ENCODE peak calls at places on chromosome 2, in nine cellular contexts. K, B, C, Q, G, R, D, S and E are unnamed samples.

GRCh38 chr2:100194951-100195350 is 52.6 kb upstream of the AFF3 start:
- DNase-seq in G (no peak), B (no peak), Q (no peak), D (no peak), R (no peak), K (no peak), S (peak), C (no peak), E (no peak)

GRCh38 chr2:24083567-24084385 is 858 bp downstream of the TP53I3 start:
- DNase-seq in S (peak), B (no peak), Q (peak), K (no peak), C (peak), D (no peak), G (peak), R (peak), E (no peak)

GRCh38 chr2:230758566-230759480 is 46.2 kb downstream of the CAB39 start:
- DNase-seq in K (no peak), G (no peak), S (no peak), D (no peak), Q (no peak), R (peak), C (no peak), B (no peak), E (no peak)

GRCh38 chr2:66553370-66553769 is 118.4 kb downstream of the MEIS1 start:
- DNase-seq in D (no peak), Q (no peak), K (no peak), C (no peak), R (no peak), S (no peak), B (peak), G (no peak), E (no peak)

GRCh38 chr2:121099329-121100318 is 185.4 kb downstream of the TFCP2L1 start:
- DNase-seq in S (peak), C (no peak), D (no peak), K (no peak), R (no peak), Q (no peak), G (peak), B (no peak), E (no peak)

GRCh38 chr2:135999899-136000298 is 14.5 kb upstream of the DARS1 start:
- DNase-seq in S (no peak), R (no peak), B (no peak), G (no peak), Q (no peak), D (no peak), C (no peak), K (no peak), E (no peak)

GRCh38 chr2:29462293-29462692 is 347.1 kb downstream of the CLIP4 start:
- DNase-seq in C (no peak), G (no peak), K (no peak), D (no peak), R (peak), S (no peak), B (no peak), Q (no peak), E (no peak)

GRCh38 chr2:97675714-97676113 is 6.2 kb downstream of the C2orf92 start:
- DNase-seq in K (peak), C (no peak), S (no peak), D (no peak), Q (no peak), R (no peak), B (no peak), G (no peak), E (no peak)

GRCh38 chr2:168639024-168639423 is 163.4 kb upstream of the NOSTRIN start:
- DNase-seq in B (no peak), C (no peak), S (no peak), Q (no peak), G (no peak), D (no peak), K (no peak), R (no peak), E (no peak)

GRCh38 chr2:8571792-8572499 is 109.9 kb upstream of the ID2 start:
- DNase-seq in S (no peak), C (no peak), B (peak), G (peak), K (no peak), R (no peak), D (no peak), Q (no peak), E (no peak)

GRCh38 chr2:18545384-18545783 is 15.1 kb downstream of the RDH14 start:
- DNase-seq in D (no peak), C (no peak), Q (no peak), S (no peak), K (no peak), R (peak), B (no peak), G (no peak), E (no peak)

GRCh38 chr2:145000376-145000775 is 480.5 kb upstream of the ZEB2 start:
- DNase-seq in Q (no peak), B (no peak), D (no peak), K (no peak), G (no peak), C (no peak), R (peak), S (no peak), E (no peak)

GRCh38 chr2:63301481-63301880 is 250.9 kb downstream of the OTX1 start:
- DNase-seq in R (peak), Q (no peak), C (no peak), G (no peak), B (no peak), D (no peak), K (no peak), S (no peak), E (no peak)
- TF ChIP-seq CTCF in R (no peak), Q (no peak), C (no peak), G (no peak), B (no peak), D (no peak), K (no peak), S (no peak), E (no peak)

GRCh38 chr2:99154643-99155536 is at the start of the genes LIPT1 and TSGA10:
- DNase-seq in D (peak), B (peak), C (peak), G (peak), S (peak), K (peak), Q (peak), R (peak), E (peak)
- TF ChIP-seq CTCF in D (peak), B (no peak), C (no peak), G (peak), S (peak), K (peak), Q (no peak), R (no peak), E (no peak)

GRCh38 chr2:47512581-47513083 is 109.7 kb downstream of the MSH2 start:
- DNase-seq in R (peak), D (no peak), K (no peak), Q (no peak), C (no peak), G (no peak), S (no peak), B (no peak), E (no peak)

GRCh38 chr2:47509981-47510380 is 107.0 kb downstream of the MSH2 start:
- DNase-seq in Q (no peak), K (no peak), C (no peak), B (no peak), G (no peak), S (no peak), D (no peak), R (no peak), E (no peak)

GRCh38 chr2:47509250-47509649 is 106.3 kb downstream of the MSH2 start:
- DNase-seq in K (no peak), G (no peak), B (no peak), C (no peak), Q (no peak), S (no peak), D (no peak), R (peak), E (no peak)

GRCh38 chr2:47508641-47509040 is 105.7 kb downstream of the MSH2 start:
- DNase-seq in C (no peak), Q (no peak), R (no peak), S (no peak), D (no peak), G (no peak), K (no peak), B (no peak), E (no peak)

GRCh38 chr2:47510745-47511144 is 107.8 kb downstream of the MSH2 start:
- DNase-seq in Q (no peak), C (no peak), G (no peak), B (no peak), K (no peak), D (no peak), R (no peak), S (no peak), E (no peak)
- TF ChIP-seq CTCF in Q (no peak), C (no peak), G (peak), B (no peak), K (no peak), D (no peak), R (no peak), S (no peak), E (no peak)

GRCh38 chr2:128466377-128467175 is 147.9 kb upstream of the HS6ST1 start:
- DNase-seq in R (no peak), Q (no peak), S (no peak), D (peak), C (no peak), B (no peak), K (peak), G (peak), E (no peak)

GRCh38 chr2:128467321-128467901 is 148.7 kb upstream of the HS6ST1 start:
- DNase-seq in C (peak), S (no peak), Q (no peak), G (peak), K (peak), D (no peak), R (no peak), B (no peak), E (no peak)

GRCh38 chr2:128469875-128470274 is 151.2 kb upstream of the HS6ST1 start:
- DNase-seq in C (no peak), D (no peak), S (no peak), R (no peak), B (no peak), K (peak), Q (no peak), G (no peak), E (no peak)

GRCh38 chr2:128468186-128468585 is 149.5 kb upstream of the HS6ST1 start:
- DNase-seq in K (peak), B (no peak), C (peak), Q (no peak), G (no peak), D (no peak), S (no peak), R (no peak), E (no peak)

GRCh38 chr2:128469203-128469602 is 150.5 kb upstream of the HS6ST1 start:
- DNase-seq in B (no peak), K (peak), Q (no peak), S (no peak), G (peak), C (no peak), D (no peak), R (peak), E (no peak)
- TF ChIP-seq CTCF in B (no peak), K (peak), Q (peak), S (no peak), G (peak), C (no peak), D (no peak), R (peak), E (peak)